ENCODE peak calls at places on chromosomes 13 and 19, in four cellular contexts. One of them, this sample, is unnamed.

GRCh38 chr19:45863840-45864628 is at the start of gene FOXA3:
- DNase-seq in left ventricle myocardium inferior: no peak
- DNase-seq in AG10803: no peak
- DNase-seq in kidney epithelial cell: no peak
- DNase-seq in this sample: no peak

GRCh38 chr19:39941615-39942507 is 7.4 kb upstream of the FCGBP start:
- DNase-seq in AG10803: no peak
- DNase-seq in kidney epithelial cell: no peak
- DNase-seq in left ventricle myocardium inferior: no peak
- DNase-seq in this sample: peak; percentile 11

GRCh38 chr19:3012522-3013260 is 16.4 kb downstream of the TLE2 start:
- DNase-seq in AG10803: no peak
- DNase-seq in kidney epithelial cell: no peak
- DNase-seq in left ventricle myocardium inferior: no peak
- DNase-seq in this sample: no peak

GRCh38 chr19:33396701-33397535 is 23.4 kb downstream of the CEBPG start:
- DNase-seq in AG10803: no peak
- DNase-seq in kidney epithelial cell: no peak
- DNase-seq in left ventricle myocardium inferior: peak; percentile 24
- DNase-seq in this sample: no peak

GRCh38 chr13:110118106-110118505 is 188.9 kb downstream of the COL4A1 start:
- DNase-seq in kidney epithelial cell: no peak
- DNase-seq in left ventricle myocardium inferior: no peak
- DNase-seq in AG10803: no peak
- DNase-seq in this sample: no peak

GRCh38 chr13:50596776-50597203 is 246.7 kb downstream of the DLEU7 start:
- DNase-seq in AG10803: no peak
- DNase-seq in left ventricle myocardium inferior: no peak
- DNase-seq in kidney epithelial cell: no peak
- DNase-seq in this sample: no peak

GRCh38 chr13:23384111-23384510 is 49.4 kb downstream of the SACS start:
- DNase-seq in kidney epithelial cell: peak; percentile 71
- DNase-seq in AG10803: peak; percentile 61
- DNase-seq in left ventricle myocardium inferior: no peak
- DNase-seq in this sample: no peak

GRCh38 chr19:15871570-15871969 is 26.3 kb downstream of the CYP4F2 start:
- DNase-seq in left ventricle myocardium inferior: no peak
- DNase-seq in AG10803: no peak
- DNase-seq in kidney epithelial cell: no peak
- DNase-seq in this sample: no peak

GRCh38 chr13:91922969-91923592 is 524.7 kb downstream of the GPC5 start:
- DNase-seq in kidney epithelial cell: no peak
- DNase-seq in left ventricle myocardium inferior: no peak
- DNase-seq in AG10803: no peak
- DNase-seq in this sample: no peak

GRCh38 chr13:99751517-99752199 is 219.9 kb downstream of the ZIC5 start:
- DNase-seq in kidney epithelial cell: no peak
- DNase-seq in left ventricle myocardium inferior: no peak
- DNase-seq in AG10803: no peak
- DNase-seq in this sample: no peak

GRCh38 chr13:21638319-21639282 is 32.3 kb upstream of the FGF9 start:
- DNase-seq in AG10803: peak; percentile 20
- DNase-seq in left ventricle myocardium inferior: no peak
- DNase-seq in kidney epithelial cell: no peak
- DNase-seq in this sample: no peak

GRCh38 chr13:21719463-21719862 is 48.6 kb downstream of the FGF9 start:
- DNase-seq in AG10803: no peak
- DNase-seq in left ventricle myocardium inferior: no peak
- DNase-seq in kidney epithelial cell: no peak
- DNase-seq in this sample: no peak

GRCh38 chr13:101942038-101942437 is 459.8 kb downstream of the FGF14 start:
- DNase-seq in kidney epithelial cell: no peak
- DNase-seq in AG10803: peak; percentile 5
- DNase-seq in left ventricle myocardium inferior: no peak
- DNase-seq in this sample: no peak

GRCh38 chr13:28286263-28286662 is 147.9 kb downstream of the PAN3 start:
- DNase-seq in kidney epithelial cell: no peak
- DNase-seq in left ventricle myocardium inferior: no peak
- DNase-seq in AG10803: no peak
- DNase-seq in this sample: no peak

GRCh38 chr13:76225815-76226489 is 589.8 kb downstream of the LMO7 start:
- DNase-seq in left ventricle myocardium inferior: peak; percentile 33
- DNase-seq in kidney epithelial cell: no peak
- DNase-seq in AG10803: peak; percentile 3
- DNase-seq in this sample: no peak

GRCh38 chr19:29576761-29577661 is 29.1 kb upstream of the POP4 start:
- DNase-seq in left ventricle myocardium inferior: no peak
- DNase-seq in kidney epithelial cell: no peak
- DNase-seq in AG10803: no peak
- DNase-seq in this sample: no peak

GRCh38 chr13:53198017-53198416 is 169.4 kb downstream of the OLFM4 start:
- DNase-seq in kidney epithelial cell: no peak
- DNase-seq in left ventricle myocardium inferior: no peak
- DNase-seq in AG10803: no peak
- DNase-seq in this sample: no peak

GRCh38 chr13:112510987-112511715 is 76.8 kb downstream of the TUBGCP3 start:
- DNase-seq in left ventricle myocardium inferior: no peak
- DNase-seq in AG10803: no peak
- DNase-seq in kidney epithelial cell: no peak
- DNase-seq in this sample: no peak

GRCh38 chr19:15243236-15243957 is 11.1 kb upstream of the EPHX3 start:
- DNase-seq in kidney epithelial cell: no peak
- DNase-seq in left ventricle myocardium inferior: no peak
- DNase-seq in AG10803: no peak
- DNase-seq in this sample: no peak

GRCh38 chr19:29942404-29943261 is 594 bp downstream of the URI1 start:
- DNase-seq in kidney epithelial cell: no peak
- DNase-seq in AG10803: peak; percentile 25
- DNase-seq in left ventricle myocardium inferior: peak; percentile 65
- DNase-seq in this sample: no peak

GRCh38 chr19:47671499-47671898 is 41.7 kb upstream of the EHD2 start:
- DNase-seq in AG10803: no peak
- DNase-seq in left ventricle myocardium inferior: no peak
- DNase-seq in kidney epithelial cell: no peak
- DNase-seq in this sample: no peak

GRCh38 chr13:100808848-100809247 is 134.3 kb upstream of the TMTC4 start:
- DNase-seq in kidney epithelial cell: no peak
- DNase-seq in AG10803: no peak
- DNase-seq in left ventricle myocardium inferior: no peak
- DNase-seq in this sample: no peak

GRCh38 chr13:110555601-110556223 is 5.8 kb downstream of the RAB20 start:
- DNase-seq in left ventricle myocardium inferior: no peak
- DNase-seq in kidney epithelial cell: no peak
- DNase-seq in AG10803: no peak
- DNase-seq in this sample: no peak

GRCh38 chr19:45403781-45404556 is 900 bp downstream of the PPP1R13L start:
- DNase-seq in kidney epithelial cell: no peak
- DNase-seq in AG10803: peak; percentile 31
- DNase-seq in left ventricle myocardium inferior: peak; percentile 75
- DNase-seq in this sample: no peak

GRCh38 chr19:30419581-30420180 is 47.5 kb downstream of the ZNF536 start:
- DNase-seq in left ventricle myocardium inferior: no peak
- DNase-seq in kidney epithelial cell: no peak
- DNase-seq in AG10803: peak; percentile 63
- DNase-seq in this sample: no peak

GRCh38 chr13:38002596-38002995 is 133.0 kb upstream of the TRPC4 start:
- DNase-seq in AG10803: no peak
- DNase-seq in kidney epithelial cell: no peak
- DNase-seq in left ventricle myocardium inferior: no peak
- DNase-seq in this sample: no peak

GRCh38 chr19:17289489-17289888 is 7.8 kb downstream of the ANKLE1 start:
- DNase-seq in AG10803: peak; percentile 80
- DNase-seq in left ventricle myocardium inferior: peak; percentile 80
- DNase-seq in kidney epithelial cell: peak; percentile 67
- DNase-seq in this sample: no peak

GRCh38 chr19:7534531-7534980 is 961 bp upstream of the PNPLA6 start:
- DNase-seq in kidney epithelial cell: no peak
- DNase-seq in left ventricle myocardium inferior: peak; percentile 63
- DNase-seq in AG10803: peak; percentile 81
- DNase-seq in this sample: peak; percentile 82

GRCh38 chr13:24328145-24328544 is 18.8 kb downstream of the C1QTNF9 start:
- DNase-seq in left ventricle myocardium inferior: no peak
- DNase-seq in kidney epithelial cell: no peak
- DNase-seq in AG10803: no peak
- DNase-seq in this sample: no peak

GRCh38 chr13:106349080-106349841 is 186.2 kb downstream of the EFNB2 start:
- DNase-seq in AG10803: no peak
- DNase-seq in left ventricle myocardium inferior: peak; percentile 14
- DNase-seq in kidney epithelial cell: peak; percentile 81
- DNase-seq in this sample: no peak

GRCh38 chr13:99996177-99996705 is 14.7 kb downstream of the ZIC2 start:
- DNase-seq in left ventricle myocardium inferior: no peak
- DNase-seq in AG10803: no peak
- DNase-seq in kidney epithelial cell: no peak
- DNase-seq in this sample: no peak

GRCh38 chr13:94641432-94641941 is 39.8 kb downstream of the GPR180 start:
- DNase-seq in left ventricle myocardium inferior: no peak
- DNase-seq in AG10803: peak; percentile 85
- DNase-seq in kidney epithelial cell: no peak
- DNase-seq in this sample: no peak

GRCh38 chr19:41696402-41697197 is 8.5 kb upstream of the CEACAM7 start:
- DNase-seq in kidney epithelial cell: no peak
- DNase-seq in left ventricle myocardium inferior: no peak
- DNase-seq in AG10803: no peak
- DNase-seq in this sample: no peak

GRCh38 chr19:7654401-7654800 is 14.4 kb upstream of the RETN start:
- DNase-seq in left ventricle myocardium inferior: no peak
- DNase-seq in AG10803: peak; percentile 47
- DNase-seq in kidney epithelial cell: no peak
- DNase-seq in this sample: no peak

GRCh38 chr13:106372199-106373160 is 163.0 kb downstream of the EFNB2 start:
- DNase-seq in left ventricle myocardium inferior: no peak
- DNase-seq in AG10803: peak; percentile 95
- DNase-seq in kidney epithelial cell: no peak
- DNase-seq in this sample: no peak

GRCh38 chr13:35927554-35927953 is 203.6 kb downstream of the DCLK1 start:
- DNase-seq in left ventricle myocardium inferior: no peak
- DNase-seq in kidney epithelial cell: peak; percentile 51
- DNase-seq in AG10803: peak; percentile 50
- DNase-seq in this sample: peak; percentile 85

GRCh38 chr19:1690570-1691307 is 38.3 kb upstream of the TCF3 start:
- DNase-seq in kidney epithelial cell: no peak
- DNase-seq in AG10803: no peak
- DNase-seq in left ventricle myocardium inferior: no peak
- DNase-seq in this sample: no peak

DNA sequence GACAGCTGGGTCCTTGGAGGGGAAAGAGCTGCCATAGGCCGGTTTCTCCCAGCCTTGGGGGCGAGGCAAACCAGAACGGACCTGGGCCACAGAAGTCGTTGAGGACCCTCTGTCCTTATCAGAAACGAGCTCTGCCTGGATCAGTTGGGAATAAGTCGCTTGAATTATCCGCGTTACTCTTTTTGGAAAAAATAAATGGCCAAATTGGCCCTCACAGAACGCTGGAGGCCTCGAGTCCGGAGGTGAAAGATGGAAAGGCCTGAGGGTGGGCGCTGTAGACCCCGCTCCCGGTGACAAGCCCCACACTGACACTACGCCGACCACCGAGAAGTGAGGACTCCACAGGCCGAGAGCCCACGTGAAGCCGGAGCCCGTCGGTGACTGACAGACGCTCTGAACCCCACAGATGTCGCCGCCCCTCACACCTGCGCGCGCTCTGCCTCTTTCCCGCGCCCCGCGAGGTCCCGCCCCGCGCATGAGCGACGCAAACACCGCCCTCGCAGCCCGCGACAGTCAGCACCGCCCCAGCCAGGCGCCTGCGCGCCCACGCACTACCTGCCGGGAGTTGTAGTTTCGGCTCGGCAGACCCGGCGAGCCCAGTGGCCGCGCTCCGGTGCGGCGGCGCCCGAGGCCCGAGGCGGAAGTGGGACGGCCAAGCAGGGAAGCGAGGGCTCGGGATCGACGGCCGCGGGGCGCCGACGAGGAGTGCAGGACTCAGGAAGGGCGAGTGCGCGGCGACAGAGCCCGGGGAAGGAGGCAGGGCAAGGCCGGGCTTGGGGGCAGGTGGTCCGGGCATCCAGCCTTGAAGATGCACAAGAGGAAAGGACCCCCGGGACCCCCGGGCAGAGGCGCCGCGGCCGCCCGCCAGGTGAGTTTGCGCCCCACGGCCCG is at the start of the genes BRME1 and CC2D1A:
- DNase-seq in left ventricle myocardium inferior: peak; percentile 94
- DNase-seq in kidney epithelial cell: peak; percentile 52
- DNase-seq in AG10803: peak; percentile 76
- DNase-seq in this sample: peak; percentile 34
- TF ChIP-seq CTCF in left ventricle myocardium inferior: no peak
- TF ChIP-seq CTCF in kidney epithelial cell: no peak
- TF ChIP-seq CTCF in AG10803: no peak
- TF ChIP-seq CTCF in this sample: no peak

DNA sequence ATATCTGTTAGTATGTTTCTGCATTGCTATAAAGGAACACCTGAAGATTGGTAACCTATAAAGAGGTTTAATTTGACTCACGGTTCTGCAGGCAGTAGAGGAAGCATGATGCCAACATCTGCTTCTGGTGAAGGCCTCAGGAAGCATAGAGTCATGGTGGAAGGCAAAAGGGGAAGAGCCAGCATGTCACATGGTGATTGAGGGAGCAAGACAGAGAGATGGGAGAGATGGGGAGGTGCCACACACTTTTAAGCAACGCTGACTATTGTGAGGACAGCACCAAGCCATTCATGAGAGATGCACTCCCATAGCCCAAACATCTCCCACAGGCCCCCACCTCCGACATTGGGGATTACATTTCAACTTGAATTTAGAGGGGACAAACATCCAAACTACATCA is 32.8 kb downstream of the COG6 start:
- DNase-seq in left ventricle myocardium inferior: no peak
- DNase-seq in kidney epithelial cell: no peak
- DNase-seq in AG10803: no peak
- DNase-seq in this sample: no peak
- H3K4me3 ChIP-seq in left ventricle myocardium inferior: no peak overlapping the region
- H3K4me3 ChIP-seq in kidney epithelial cell: no peak overlapping the region
- H3K4me3 ChIP-seq in AG10803: no peak overlapping the region
- H3K4me3 ChIP-seq in this sample: no peak overlapping the region

GRCh38 chr13:69092615-69093322 is 1014.9 kb upstream of the ATXN8OS start:
- DNase-seq in kidney epithelial cell: no peak
- DNase-seq in AG10803: no peak
- DNase-seq in left ventricle myocardium inferior: no peak
- DNase-seq in this sample: no peak
- TF ChIP-seq CTCF in kidney epithelial cell: peak; percentile 8
- TF ChIP-seq CTCF in AG10803: no peak
- TF ChIP-seq CTCF in left ventricle myocardium inferior: no peak
- TF ChIP-seq CTCF in this sample: no peak

GRCh38 chr19:5914946-5915781 is 1.1 kb downstream of the CAPS start:
- DNase-seq in left ventricle myocardium inferior: no peak
- DNase-seq in kidney epithelial cell: no peak
- DNase-seq in AG10803: no peak
- DNase-seq in this sample: no peak
- H3K4me3 ChIP-seq in left ventricle myocardium inferior: no peak overlapping the region
- H3K4me3 ChIP-seq in kidney epithelial cell: no peak overlapping the region
- H3K4me3 ChIP-seq in AG10803: no peak overlapping the region
- H3K4me3 ChIP-seq in this sample: no peak overlapping the region